ENCODE peak calls at places on chromosome 19, in ten cellular contexts. One of them, this sample, is unnamed.

GRCh38 chr19:42286349-42287016 is 15.4 kb upstream of the PRR19 start:
- DNase-seq in left lung: no peak
- DNase-seq in SJSA1: no peak
- DNase-seq in psoas muscle: peak; percentile 69
- DNase-seq in H7: no peak
- DNase-seq in spleen: peak; percentile 84
- DNase-seq in fibroblast of lung: peak; percentile 52
- DNase-seq in HAP-1: no peak
- DNase-seq in left ventricle myocardium inferior: peak; percentile 52
- DNase-seq in MG63: no peak
- DNase-seq in this sample: no peak

GRCh38 chr19:51698296-51698695 is 5.2 kb downstream of the SPACA6 start:
- DNase-seq in H7: no peak
- DNase-seq in MG63: peak; percentile 37
- DNase-seq in HAP-1: no peak
- DNase-seq in left ventricle myocardium inferior: no peak
- DNase-seq in fibroblast of lung: no peak
- DNase-seq in psoas muscle: no peak
- DNase-seq in left lung: no peak
- DNase-seq in SJSA1: no peak
- DNase-seq in spleen: no peak
- DNase-seq in this sample: no peak

GRCh38 chr19:58581227-58582141 is 8.3 kb upstream of the MZF1 start:
- DNase-seq in HAP-1: no peak
- DNase-seq in H7: peak; percentile 91
- DNase-seq in psoas muscle: peak; percentile 93
- DNase-seq in fibroblast of lung: peak; percentile 90
- DNase-seq in SJSA1: peak; percentile 55
- DNase-seq in MG63: no peak
- DNase-seq in left ventricle myocardium inferior: peak; percentile 87
- DNase-seq in left lung: peak; percentile 95
- DNase-seq in spleen: peak; percentile 94
- DNase-seq in this sample: peak; percentile 92

GRCh38 chr19:36605839-36606478 is 846 bp downstream of the ZNF382 start:
- DNase-seq in MG63: no peak
- DNase-seq in HAP-1: peak; percentile 8
- DNase-seq in left lung: no peak
- DNase-seq in psoas muscle: no peak
- DNase-seq in fibroblast of lung: no peak
- DNase-seq in H7: no peak
- DNase-seq in SJSA1: no peak
- DNase-seq in spleen: no peak
- DNase-seq in left ventricle myocardium inferior: no peak
- DNase-seq in this sample: no peak

GRCh38 chr19:50831026-50831396 is 2.4 kb downstream of the KLK15 start:
- DNase-seq in HAP-1: no peak
- DNase-seq in H7: no peak
- DNase-seq in psoas muscle: peak; percentile 22
- DNase-seq in spleen: no peak
- DNase-seq in left lung: no peak
- DNase-seq in fibroblast of lung: no peak
- DNase-seq in SJSA1: no peak
- DNase-seq in MG63: no peak
- DNase-seq in left ventricle myocardium inferior: no peak
- DNase-seq in this sample: no peak

GRCh38 chr19:52190679-52191293 is 934 bp downstream of the PPP2R1A start:
- DNase-seq in fibroblast of lung: peak; percentile 51
- DNase-seq in psoas muscle: peak; percentile 74
- DNase-seq in SJSA1: peak; percentile 57
- DNase-seq in HAP-1: no peak
- DNase-seq in H7: no peak
- DNase-seq in left ventricle myocardium inferior: no peak
- DNase-seq in spleen: peak; percentile 82
- DNase-seq in left lung: no peak
- DNase-seq in MG63: peak; percentile 58
- DNase-seq in this sample: no peak

GRCh38 chr19:30070970-30071632 is 129.1 kb downstream of the URI1 start:
- DNase-seq in fibroblast of lung: no peak
- DNase-seq in MG63: peak; percentile 41
- DNase-seq in SJSA1: no peak
- DNase-seq in H7: peak; percentile 57
- DNase-seq in spleen: peak; percentile 69
- DNase-seq in HAP-1: no peak
- DNase-seq in psoas muscle: peak; percentile 28
- DNase-seq in left ventricle myocardium inferior: peak; percentile 55
- DNase-seq in left lung: no peak
- DNase-seq in this sample: no peak

GRCh38 chr19:12769689-12770088 is 5.7 kb downstream of the HOOK2 start:
- DNase-seq in spleen: no peak
- DNase-seq in H7: peak; percentile 99
- DNase-seq in SJSA1: no peak
- DNase-seq in psoas muscle: no peak
- DNase-seq in left lung: peak; percentile 85
- DNase-seq in fibroblast of lung: no peak
- DNase-seq in left ventricle myocardium inferior: no peak
- DNase-seq in MG63: no peak
- DNase-seq in HAP-1: no peak
- DNase-seq in this sample: no peak

GRCh38 chr19:16470541-16470910 is 1.2 kb downstream of the EPS15L1 start:
- DNase-seq in SJSA1: no peak
- DNase-seq in left ventricle myocardium inferior: no peak
- DNase-seq in psoas muscle: no peak
- DNase-seq in H7: no peak
- DNase-seq in fibroblast of lung: no peak
- DNase-seq in left lung: no peak
- DNase-seq in spleen: no peak
- DNase-seq in HAP-1: peak; percentile 21
- DNase-seq in MG63: no peak
- DNase-seq in this sample: no peak

GRCh38 chr19:4583961-4584669 is 24.6 kb upstream of the SEMA6B start:
- DNase-seq in H7: peak; percentile 95
- DNase-seq in spleen: peak; percentile 85
- DNase-seq in psoas muscle: no peak
- DNase-seq in left ventricle myocardium inferior: no peak
- DNase-seq in SJSA1: no peak
- DNase-seq in fibroblast of lung: no peak
- DNase-seq in left lung: no peak
- DNase-seq in MG63: no peak
- DNase-seq in HAP-1: no peak
- DNase-seq in this sample: no peak

GRCh38 chr19:30068528-30069395 is 126.7 kb downstream of the URI1 start:
- DNase-seq in spleen: peak; percentile 64
- DNase-seq in left ventricle myocardium inferior: no peak
- DNase-seq in left lung: no peak
- DNase-seq in psoas muscle: no peak
- DNase-seq in SJSA1: no peak
- DNase-seq in fibroblast of lung: no peak
- DNase-seq in H7: peak; percentile 5
- DNase-seq in MG63: no peak
- DNase-seq in HAP-1: no peak
- DNase-seq in this sample: no peak

GRCh38 chr19:40598121-40598917 is 2.9 kb upstream of the LTBP4 start:
- DNase-seq in left lung: peak; percentile 97
- DNase-seq in fibroblast of lung: peak; percentile 89
- DNase-seq in SJSA1: peak; percentile 86
- DNase-seq in HAP-1: peak; percentile 86
- DNase-seq in psoas muscle: peak; percentile 93
- DNase-seq in spleen: peak; percentile 95
- DNase-seq in left ventricle myocardium inferior: peak; percentile 89
- DNase-seq in MG63: peak; percentile 86
- DNase-seq in H7: peak; percentile 94
- DNase-seq in this sample: no peak

GRCh38 chr19:48396871-48397176 is 3.4 kb downstream of the GRIN2D start:
- DNase-seq in SJSA1: no peak
- DNase-seq in fibroblast of lung: no peak
- DNase-seq in left lung: no peak
- DNase-seq in HAP-1: no peak
- DNase-seq in H7: no peak
- DNase-seq in left ventricle myocardium inferior: no peak
- DNase-seq in psoas muscle: no peak
- DNase-seq in MG63: no peak
- DNase-seq in spleen: no peak
- DNase-seq in this sample: no peak

GRCh38 chr19:16328824-16329482 is 4.3 kb downstream of the KLF2 start:
- DNase-seq in H7: no peak
- DNase-seq in psoas muscle: no peak
- DNase-seq in SJSA1: peak; percentile 62
- DNase-seq in spleen: no peak
- DNase-seq in left ventricle myocardium inferior: no peak
- DNase-seq in MG63: no peak
- DNase-seq in fibroblast of lung: no peak
- DNase-seq in left lung: no peak
- DNase-seq in HAP-1: no peak
- DNase-seq in this sample: no peak

GRCh38 chr19:47573076-47574026 is at the start of gene ZNF541:
- DNase-seq in MG63: no peak
- DNase-seq in H7: peak; percentile 74
- DNase-seq in HAP-1: no peak
- DNase-seq in left lung: peak; percentile 85
- DNase-seq in spleen: peak; percentile 85
- DNase-seq in fibroblast of lung: peak; percentile 42
- DNase-seq in psoas muscle: peak; percentile 72
- DNase-seq in SJSA1: no peak
- DNase-seq in left ventricle myocardium inferior: peak; percentile 64
- DNase-seq in this sample: no peak

GRCh38 chr19:339262-339887 is 5.2 kb downstream of the MIER2 start:
- DNase-seq in HAP-1: no peak
- DNase-seq in SJSA1: no peak
- DNase-seq in psoas muscle: no peak
- DNase-seq in H7: no peak
- DNase-seq in left ventricle myocardium inferior: no peak
- DNase-seq in MG63: no peak
- DNase-seq in spleen: peak; percentile 2
- DNase-seq in fibroblast of lung: no peak
- DNase-seq in left lung: no peak
- DNase-seq in this sample: no peak

GRCh38 chr19:13337181-13337580 is 169.1 kb downstream of the CACNA1A start:
- DNase-seq in psoas muscle: no peak
- DNase-seq in MG63: peak; percentile 91
- DNase-seq in left lung: no peak
- DNase-seq in H7: no peak
- DNase-seq in spleen: no peak
- DNase-seq in HAP-1: no peak
- DNase-seq in left ventricle myocardium inferior: no peak
- DNase-seq in SJSA1: no peak
- DNase-seq in fibroblast of lung: no peak
- DNase-seq in this sample: no peak

GRCh38 chr19:11268783-11269267 is 6.5 kb upstream of the DOCK6 start:
- DNase-seq in H7: no peak
- DNase-seq in fibroblast of lung: peak; percentile 79
- DNase-seq in psoas muscle: peak; percentile 82
- DNase-seq in spleen: peak; percentile 80
- DNase-seq in MG63: peak; percentile 77
- DNase-seq in left lung: no peak
- DNase-seq in HAP-1: no peak
- DNase-seq in SJSA1: peak; percentile 61
- DNase-seq in left ventricle myocardium inferior: peak; percentile 81
- DNase-seq in this sample: no peak

GRCh38 chr19:6387372-6387771 is 5.6 kb downstream of the GTF2F1 start:
- DNase-seq in left lung: no peak
- DNase-seq in H7: peak; percentile 34
- DNase-seq in left ventricle myocardium inferior: no peak
- DNase-seq in fibroblast of lung: no peak
- DNase-seq in MG63: no peak
- DNase-seq in SJSA1: no peak
- DNase-seq in HAP-1: no peak
- DNase-seq in spleen: no peak
- DNase-seq in psoas muscle: no peak
- DNase-seq in this sample: no peak
- H3K36me3 ChIP-seq in left lung: peaks cover 90% of the 10 kb centered on the region
- H3K36me3 ChIP-seq in H7: peaks cover 27% of the 10 kb centered on the region
- H3K36me3 ChIP-seq in left ventricle myocardium inferior: peaks cover 82% of the 10 kb centered on the region
- H3K36me3 ChIP-seq in fibroblast of lung: peaks cover 28% of the 10 kb centered on the region
- H3K36me3 ChIP-seq in MG63: peaks cover 12% of the 10 kb centered on the region
- H3K36me3 ChIP-seq in SJSA1: peaks cover 81% of the 10 kb centered on the region
- H3K36me3 ChIP-seq in HAP-1: peaks cover 74% of the 10 kb centered on the region
- H3K36me3 ChIP-seq in spleen: peaks cover 73% of the 10 kb centered on the region
- H3K36me3 ChIP-seq in psoas muscle: peaks cover 91% of the 10 kb centered on the region
- H3K36me3 ChIP-seq in this sample: peaks cover 29% of the 10 kb centered on the region

GRCh38 chr19:45455707-45456499 is 11.9 kb upstream of the FOSB start:
- DNase-seq in left ventricle myocardium inferior: peak; percentile 85
- DNase-seq in left lung: peak; percentile 95
- DNase-seq in psoas muscle: peak; percentile 97
- DNase-seq in H7: peak; percentile 95
- DNase-seq in MG63: peak; percentile 99
- DNase-seq in HAP-1: no peak
- DNase-seq in spleen: peak; percentile 81
- DNase-seq in SJSA1: peak; percentile 99
- DNase-seq in fibroblast of lung: peak; percentile 98
- DNase-seq in this sample: no peak
- H3K27me3 ChIP-seq in left ventricle myocardium inferior: no peaks in the 10 kb centered on the region
- H3K27me3 ChIP-seq in left lung: no peaks in the 10 kb centered on the region
- H3K27me3 ChIP-seq in psoas muscle: no peaks in the 10 kb centered on the region
- H3K27me3 ChIP-seq in H7: peaks cover 7% of the 10 kb centered on the region
- H3K27me3 ChIP-seq in MG63: no peaks in the 10 kb centered on the region
- H3K27me3 ChIP-seq in HAP-1: no peaks in the 10 kb centered on the region
- H3K27me3 ChIP-seq in spleen: no peaks in the 10 kb centered on the region
- H3K27me3 ChIP-seq in SJSA1: no peaks in the 10 kb centered on the region
- H3K27me3 ChIP-seq in fibroblast of lung: no peaks in the 10 kb centered on the region
- H3K27me3 ChIP-seq in this sample: peaks cover 2% of the 10 kb centered on the region

GRCh38 chr19:39177110-39177699 is 19.6 kb upstream of the NCCRP1 start:
- DNase-seq in left ventricle myocardium inferior: no peak
- DNase-seq in H7: no peak
- DNase-seq in MG63: no peak
- DNase-seq in fibroblast of lung: no peak
- DNase-seq in spleen: no peak
- DNase-seq in SJSA1: no peak
- DNase-seq in psoas muscle: no peak
- DNase-seq in HAP-1: no peak
- DNase-seq in left lung: peak; percentile 41
- DNase-seq in this sample: no peak
- H3K36me3 ChIP-seq in left ventricle myocardium inferior: peaks cover 45% of the 10 kb centered on the region
- H3K36me3 ChIP-seq in H7: peaks cover 4% of the 10 kb centered on the region
- H3K36me3 ChIP-seq in MG63: peaks cover 35% of the 10 kb centered on the region
- H3K36me3 ChIP-seq in fibroblast of lung: peaks cover 10% of the 10 kb centered on the region
- H3K36me3 ChIP-seq in spleen: peaks cover 49% of the 10 kb centered on the region
- H3K36me3 ChIP-seq in SJSA1: peaks cover 66% of the 10 kb centered on the region
- H3K36me3 ChIP-seq in psoas muscle: peaks cover 45% of the 10 kb centered on the region
- H3K36me3 ChIP-seq in HAP-1: peaks cover 4% of the 10 kb centered on the region
- H3K36me3 ChIP-seq in left lung: peaks cover 92% of the 10 kb centered on the region
- H3K36me3 ChIP-seq in this sample: peaks cover 29% of the 10 kb centered on the region

DNA sequence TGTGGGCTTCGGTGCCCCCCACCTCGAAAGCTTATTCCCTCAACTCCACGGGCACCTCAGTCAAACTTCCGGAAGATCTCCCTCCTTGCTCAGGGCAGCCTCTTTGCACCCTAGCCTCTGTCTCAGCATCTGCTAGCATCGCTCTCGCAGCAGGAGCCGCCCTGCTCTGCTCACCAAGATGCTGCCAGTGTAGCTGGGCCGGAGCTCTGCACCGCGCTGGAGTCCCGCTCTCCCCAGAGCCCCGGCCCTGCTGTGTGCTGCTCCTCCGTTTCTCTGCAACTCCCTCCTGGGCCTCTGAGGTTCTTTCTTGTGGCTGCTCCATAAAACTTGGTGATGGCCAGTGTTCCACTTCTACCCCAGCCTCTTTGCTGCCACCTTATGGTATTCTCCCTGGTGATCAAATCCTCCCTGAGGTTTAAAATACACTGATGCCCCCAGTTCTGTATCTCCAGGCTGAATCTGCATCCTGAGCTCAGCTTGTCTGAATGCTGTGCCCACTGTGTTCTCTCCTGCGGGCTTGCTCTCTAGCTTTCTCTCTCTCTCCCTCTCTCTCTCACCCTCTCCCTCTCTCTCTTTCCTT is 198.0 kb downstream of the UQCRFS1 start:
- DNase-seq in psoas muscle: no peak
- DNase-seq in spleen: peak; percentile 68
- DNase-seq in left ventricle myocardium inferior: no peak
- DNase-seq in SJSA1: no peak
- DNase-seq in H7: no peak
- DNase-seq in fibroblast of lung: no peak
- DNase-seq in left lung: no peak
- DNase-seq in HAP-1: no peak
- DNase-seq in MG63: no peak
- DNase-seq in this sample: no peak
- H3K27me3 ChIP-seq in psoas muscle: peaks cover 27% of the 10 kb centered on the region
- H3K27me3 ChIP-seq in spleen: no peaks in the 10 kb centered on the region
- H3K27me3 ChIP-seq in left ventricle myocardium inferior: peaks cover 71% of the 10 kb centered on the region
- H3K27me3 ChIP-seq in SJSA1: no peaks in the 10 kb centered on the region
- H3K27me3 ChIP-seq in H7: peaks cover 5% of the 10 kb centered on the region
- H3K27me3 ChIP-seq in fibroblast of lung: peaks cover 5% of the 10 kb centered on the region
- H3K27me3 ChIP-seq in left lung: no peaks in the 10 kb centered on the region
- H3K27me3 ChIP-seq in HAP-1: no peaks in the 10 kb centered on the region
- H3K27me3 ChIP-seq in MG63: no peaks in the 10 kb centered on the region
- H3K27me3 ChIP-seq in this sample: no peaks in the 10 kb centered on the region

This sample was measured in iPS DF 6.9.